ENCODE peak calls at places on chromosomes 5 and 9, in seven cellular contexts. G is H54; F is ecto neural progenitor cell; U is AML-193; B is HTR-8/SVneo; E is activated naive CD4-positive, alpha-beta T cell treated with anti-CD3 and anti-CD28 coated beads, Interleukin-2, amount 10 ng/mL, durations not matched to agents 7 days and 5 days; R is stimulated activated CD4-positive, alpha-beta T cell treated with anti-CD3 and anti-CD28 coated beads, Interleukin-15, amount 100 ng/mL, for 24 hours. Z is an unnamed sample.

GRCh38 chr9:14326264-14326826 is 12.4 kb upstream of the NFIB start:
- DNase-seq in G (no peak), F (no peak), U (no peak), B (no peak), E (no peak), R (no peak), Z (peak; percentile 47)

GRCh38 chr5:122997294-122997693 is 39.2 kb downstream of the PPIC start:
- DNase-seq in G (no peak), F (no peak), U (no peak), B (no peak), E (no peak), R (no peak), Z (no peak)

GRCh38 chr5:54646285-54647101 is 128.9 kb downstream of the SNX18 start:
- DNase-seq in G (peak; percentile 49), F (peak; percentile 56), U (peak; percentile 72), B (no peak), E (peak; percentile 89), R (peak; percentile 78), Z (peak; percentile 2)

GRCh38 chr5:167947312-167947711 is 344.1 kb upstream of the WWC1 start:
- DNase-seq in G (no peak), F (no peak), U (no peak), B (no peak), E (no peak), R (no peak), Z (no peak)

GRCh38 chr9:86838883-86839497 is 108.3 kb downstream of the GAS1 start:
- DNase-seq in G (no peak), F (no peak), U (no peak), B (no peak), E (no peak), R (no peak), Z (no peak)

GRCh38 chr5:134878403-134878802 is 4.2 kb downstream of the TXNDC15 start:
- DNase-seq in G (no peak), F (no peak), U (no peak), B (no peak), E (no peak), R (no peak), Z (no peak)

GRCh38 chr9:111438576-111439235 is 45.5 kb downstream of the ECPAS start:
- DNase-seq in G (no peak), F (no peak), U (no peak), B (no peak), E (no peak), R (no peak), Z (no peak)

GRCh38 chr5:75054110-75054930 is 2.0 kb upstream of the GCNT4 start:
- DNase-seq in G (no peak), F (peak; percentile 73), U (no peak), B (no peak), E (peak; percentile 30), R (peak; percentile 41), Z (no peak)

GRCh38 chr5:170135796-170136490 is 30.2 kb downstream of the FOXI1 start:
- DNase-seq in G (no peak), F (no peak), U (no peak), B (no peak), E (no peak), R (no peak), Z (no peak)

GRCh38 chr5:33148076-33148501 is 292.7 kb upstream of the TARS1 start:
- DNase-seq in G (peak; percentile 50), F (no peak), U (no peak), B (peak; percentile 80), E (no peak), R (no peak), Z (peak; percentile 28)

GRCh38 chr9:4207881-4208615 is 91.8 kb downstream of the GLIS3 start:
- DNase-seq in G (no peak), F (no peak), U (no peak), B (no peak), E (no peak), R (no peak), Z (no peak)

GRCh38 chr5:144289277-144289676 is 118.6 kb downstream of the KCTD16 start:
- DNase-seq in G (no peak), F (no peak), U (no peak), B (no peak), E (no peak), R (no peak), Z (no peak)

GRCh38 chr5:180494510-180495181 is 467 bp downstream of the CNOT6 start:
- DNase-seq in G (peak; percentile 31), F (peak; percentile 70), U (no peak), B (peak; percentile 31), E (peak; percentile 67), R (peak; percentile 51), Z (peak; percentile 40)

GRCh38 chr9:71691036-71691435 is 77.3 kb downstream of the CEMIP2 start:
- DNase-seq in G (no peak), F (no peak), U (no peak), B (no peak), E (no peak), R (no peak), Z (no peak)

GRCh38 chr5:143402464-143403356 is 776 bp downstream of the NR3C1 start:
- DNase-seq in G (no peak), F (peak; percentile 72), U (peak; percentile 58), B (peak; percentile 25), E (peak; percentile 71), R (peak; percentile 65), Z (no peak)

GRCh38 chr9:10705383-10705782 is 92.6 kb upstream of the PTPRD start:
- DNase-seq in G (no peak), F (no peak), U (no peak), B (no peak), E (no peak), R (no peak), Z (no peak)

GRCh38 chr5:81552844-81553569 is 159.1 kb upstream of the ACOT12 start:
- DNase-seq in G (no peak), F (no peak), U (no peak), B (no peak), E (no peak), R (no peak), Z (no peak)

GRCh38 chr5:175706499-175706898 is 48.6 kb downstream of the HRH2 start:
- DNase-seq in G (no peak), F (no peak), U (no peak), B (no peak), E (no peak), R (no peak), Z (no peak)

GRCh38 chr5:171575808-171576207 is 156.4 kb downstream of the FGF18 start:
- DNase-seq in G (no peak), F (no peak), U (no peak), B (no peak), E (no peak), R (no peak), Z (no peak)

GRCh38 chr5:176833286-176833685 is 22.9 kb downstream of the UNC5A start:
- DNase-seq in G (no peak), F (no peak), U (no peak), B (no peak), E (no peak), R (no peak), Z (no peak)

GRCh38 chr5:174764309-174764708 is 39.9 kb downstream of the MSX2 start:
- DNase-seq in G (no peak), F (no peak), U (no peak), B (no peak), E (no peak), R (no peak), Z (no peak)

GRCh38 chr9:129333961-129334743 is 156.1 kb upstream of the IER5L start:
- DNase-seq in G (peak; percentile 83), F (peak; percentile 90), U (peak; percentile 90), B (peak; percentile 91), E (peak; percentile 48), R (peak; percentile 50), Z (peak; percentile 95)

GRCh38 chr9:113580954-113581311 is 117.4 kb downstream of the RGS3 start:
- DNase-seq in G (no peak), F (no peak), U (no peak), B (no peak), E (no peak), R (no peak), Z (no peak)

GRCh38 chr5:60229786-60230185 is 336.3 kb upstream of the PDE4D start:
- DNase-seq in G (no peak), F (no peak), U (no peak), B (no peak), E (no peak), R (no peak), Z (no peak)

GRCh38 chr5:95739857-95740256 is 8.7 kb downstream of the RHOBTB3 start:
- DNase-seq in G (no peak), F (no peak), U (no peak), B (no peak), E (no peak), R (no peak), Z (no peak)

GRCh38 chr5:143605403-143606005 is 202.0 kb upstream of the NR3C1 start:
- DNase-seq in G (no peak), F (no peak), U (peak; percentile 83), B (no peak), E (peak; percentile 57), R (peak; percentile 33), Z (no peak)

GRCh38 chr5:10157085-10157669 is 92.5 kb downstream of the ATPSCKMT start:
- DNase-seq in G (no peak), F (no peak), U (no peak), B (no peak), E (no peak), R (no peak), Z (no peak)

GRCh38 chr9:79408200-79408599 is 163.6 kb upstream of the TLE4 start:
- DNase-seq in G (no peak), F (no peak), U (no peak), B (no peak), E (no peak), R (no peak), Z (peak; percentile 24)

GRCh38 chr9:101796044-101796443 is 57.6 kb upstream of the GRIN3A start:
- DNase-seq in G (no peak), F (no peak), U (no peak), B (no peak), E (no peak), R (no peak), Z (no peak)

GRCh38 chr9:20358201-20358600 is 264.1 kb downstream of the MLLT3 start:
- DNase-seq in G (no peak), F (no peak), U (no peak), B (no peak), E (no peak), R (peak; percentile 20), Z (peak; percentile 44)

GRCh38 chr9:30851600-30851999 is 1532.8 kb upstream of the ACO1 start:
- DNase-seq in G (no peak), F (no peak), U (no peak), B (no peak), E (no peak), R (no peak), Z (no peak)

GRCh38 chr9:82255533-82255932 is 267.0 kb downstream of the SPATA31D1 start:
- DNase-seq in G (no peak), F (no peak), U (no peak), B (no peak), E (no peak), R (no peak), Z (no peak)

GRCh38 chr9:95516736-95517558 is at the start of gene PTCH1:
- DNase-seq in G (no peak), F (peak; percentile 84), U (no peak), B (no peak), E (peak; percentile 54), R (peak; percentile 59), Z (peak; percentile 13)

GRCh38 chr5:150266807-150267408 is 22.7 kb downstream of the CAMK2A start:
- DNase-seq in G (no peak), F (no peak), U (no peak), B (no peak), E (no peak), R (no peak), Z (no peak)

Z was measured in A549.